ENCODE peak calls at places on chromosome 12, in nine cellular contexts. H is neural progenitor cell, O is hepatocyte, W is GM23248, G is PC-3, S is MM.1S, B is GM23338, J is SK-N-SH, Z is HCT116. E is an unnamed sample.

GRCh38 chr12:84842406-84843013 is 70.1 kb downstream of the SLC6A15 start:
- DNase-seq in H (peak; percentile 39), O (peak; percentile 53), W (peak; percentile 74), G (peak; percentile 79), S (peak; percentile 53), B (peak; percentile 66), J (peak; percentile 32), Z (peak; percentile 28), E (peak; percentile 30)

GRCh38 chr12:107775093-107775721 is 703 bp downstream of the ASCL4 start:
- DNase-seq in H (peak; percentile 91), O (peak; percentile 14), W (peak; percentile 30), G (no peak), S (no peak), B (peak; percentile 88), J (peak; percentile 85), Z (no peak), E (no peak)

GRCh38 chr12:58966939-58967338 is 46.6 kb upstream of the LRIG3 start:
- DNase-seq in H (no peak), O (no peak), W (peak; percentile 20), G (no peak), S (no peak), B (no peak), J (no peak), Z (no peak), E (no peak)

GRCh38 chr12:104183443-104183842 is 32.1 kb upstream of the TXNRD1 start:
- DNase-seq in H (no peak), O (no peak), W (no peak), G (no peak), S (no peak), B (no peak), J (no peak), Z (no peak), E (no peak)

GRCh38 chr12:52011602-52012214 is 5.0 kb downstream of the TAMALIN start:
- DNase-seq in H (no peak), O (no peak), W (no peak), G (no peak), S (no peak), B (no peak), J (no peak), Z (no peak), E (no peak)

GRCh38 chr12:51388826-51389225 is 2.4 kb downstream of the GALNT6 start:
- DNase-seq in H (no peak), O (no peak), W (no peak), G (no peak), S (no peak), B (no peak), J (no peak), Z (no peak), E (no peak)

GRCh38 chr12:59820594-59821011 is 224.8 kb downstream of the SLC16A7 start:
- DNase-seq in H (no peak), O (no peak), W (peak; percentile 78), G (no peak), S (no peak), B (no peak), J (no peak), Z (no peak), E (no peak)

GRCh38 chr12:64669270-64669842 is 59.1 kb downstream of the RASSF3 start:
- DNase-seq in H (no peak), O (no peak), W (no peak), G (peak; percentile 41), S (peak; percentile 78), B (peak; percentile 42), J (peak; percentile 47), Z (no peak), E (peak; percentile 77)

GRCh38 chr12:96170762-96171161 is 23.4 kb upstream of the ELK3 start:
- DNase-seq in H (no peak), O (no peak), W (no peak), G (no peak), S (no peak), B (no peak), J (no peak), Z (no peak), E (no peak)

GRCh38 chr12:96170328-96170727 is 23.8 kb upstream of the ELK3 start:
- DNase-seq in H (no peak), O (no peak), W (no peak), G (no peak), S (no peak), B (no peak), J (no peak), Z (no peak), E (no peak)

GRCh38 chr12:96167492-96167891 is 26.7 kb upstream of the ELK3 start:
- DNase-seq in H (no peak), O (no peak), W (no peak), G (no peak), S (no peak), B (no peak), J (no peak), Z (no peak), E (no peak)

GRCh38 chr12:96166765-96167164 is 27.4 kb upstream of the ELK3 start:
- DNase-seq in H (no peak), O (no peak), W (no peak), G (no peak), S (no peak), B (no peak), J (no peak), Z (no peak), E (no peak)

DNA sequence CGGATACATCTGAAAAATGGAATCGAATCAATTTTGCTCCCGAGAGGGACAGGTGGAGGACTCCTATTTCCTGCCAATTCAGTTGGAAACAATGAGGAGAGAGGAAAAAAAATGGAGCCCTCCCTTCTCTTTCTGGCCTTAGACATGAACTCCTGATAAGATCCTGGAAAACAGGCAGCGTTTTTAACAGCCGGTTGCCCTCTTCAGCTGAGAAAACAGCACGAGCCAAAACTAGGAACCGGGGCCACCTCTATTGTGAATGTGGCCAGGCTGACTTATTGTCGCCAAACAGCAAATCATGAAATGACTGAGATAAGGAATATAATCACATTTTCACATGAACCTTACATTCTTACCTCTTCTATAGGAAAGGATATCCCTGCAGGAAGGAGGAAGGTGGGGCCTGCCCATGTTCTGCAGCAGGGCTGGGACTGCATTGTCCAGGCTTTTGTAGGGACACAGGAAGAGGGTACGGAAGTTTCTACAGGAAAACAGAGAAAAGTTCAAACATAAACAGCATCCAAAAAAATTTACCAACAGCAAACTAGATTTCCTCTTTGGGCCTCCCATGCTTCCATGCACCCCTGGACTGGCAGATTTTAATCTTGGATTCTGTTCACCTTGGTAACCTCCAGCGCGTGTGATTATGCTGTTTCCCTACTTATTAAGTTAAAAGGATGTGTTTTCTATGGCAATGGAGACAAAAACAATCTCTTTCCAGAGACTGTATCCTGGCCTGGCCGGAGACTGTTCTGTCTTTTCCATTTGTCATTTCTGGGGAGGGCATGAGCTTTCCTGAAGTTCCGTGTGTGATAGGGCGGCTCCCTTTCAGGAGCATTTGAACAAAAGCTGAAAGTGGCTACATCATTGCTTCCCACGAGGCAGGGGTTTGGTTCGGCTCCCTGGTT is 29.0 kb upstream of the ELK3 start:
- DNase-seq in H (no peak), O (no peak), W (no peak), G (no peak), S (no peak), B (no peak), J (peak; percentile 52), Z (no peak), E (no peak)
- TF ChIP-seq EZH2phosphoT487 in H (no peak), O (no peak), W (no peak), G (no peak), S (no peak), B (no peak), J (no peak), Z (no peak), E (no peak)

DNA sequence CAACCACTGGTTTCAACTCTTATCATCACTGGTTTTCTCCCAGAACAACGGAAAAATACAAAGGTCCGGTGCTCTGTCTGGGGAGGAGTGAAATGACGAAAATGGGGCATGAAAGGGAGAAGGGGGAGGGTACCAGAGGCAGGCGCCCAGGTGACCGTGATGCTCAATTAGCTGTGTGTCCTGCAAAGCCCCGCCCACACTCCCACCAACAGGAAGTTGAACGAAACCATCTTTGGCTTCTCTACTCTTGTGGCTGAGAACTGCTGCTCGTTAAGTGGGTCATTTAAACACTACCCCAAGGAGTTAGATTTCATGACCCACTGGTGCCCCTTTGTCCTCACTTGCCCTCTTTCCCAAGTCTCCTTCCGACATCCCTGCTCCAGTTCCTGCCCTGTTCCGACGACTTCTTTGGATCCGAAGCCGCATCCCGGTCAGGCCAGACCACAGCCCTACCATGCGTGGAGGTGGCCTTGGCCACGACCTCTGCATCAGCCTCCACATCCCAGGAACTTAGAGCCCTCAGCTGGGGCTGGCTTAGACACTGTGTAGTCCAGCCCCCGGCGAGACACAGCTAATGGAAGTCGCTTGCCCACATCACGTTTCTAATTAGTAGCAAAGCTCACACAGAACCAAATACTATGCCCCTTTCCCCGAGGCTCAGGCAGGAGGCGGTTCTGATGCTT is 11.4 kb upstream of the LRTM2 start:
- DNase-seq in H (no peak), O (no peak), W (no peak), G (no peak), S (no peak), B (no peak), J (no peak), Z (no peak), E (no peak)
- TF ChIP-seq EZH2phosphoT487 in H (no peak), O (no peak), W (no peak), G (no peak), S (no peak), B (no peak), J (no peak), Z (no peak), E (no peak)

DNA sequence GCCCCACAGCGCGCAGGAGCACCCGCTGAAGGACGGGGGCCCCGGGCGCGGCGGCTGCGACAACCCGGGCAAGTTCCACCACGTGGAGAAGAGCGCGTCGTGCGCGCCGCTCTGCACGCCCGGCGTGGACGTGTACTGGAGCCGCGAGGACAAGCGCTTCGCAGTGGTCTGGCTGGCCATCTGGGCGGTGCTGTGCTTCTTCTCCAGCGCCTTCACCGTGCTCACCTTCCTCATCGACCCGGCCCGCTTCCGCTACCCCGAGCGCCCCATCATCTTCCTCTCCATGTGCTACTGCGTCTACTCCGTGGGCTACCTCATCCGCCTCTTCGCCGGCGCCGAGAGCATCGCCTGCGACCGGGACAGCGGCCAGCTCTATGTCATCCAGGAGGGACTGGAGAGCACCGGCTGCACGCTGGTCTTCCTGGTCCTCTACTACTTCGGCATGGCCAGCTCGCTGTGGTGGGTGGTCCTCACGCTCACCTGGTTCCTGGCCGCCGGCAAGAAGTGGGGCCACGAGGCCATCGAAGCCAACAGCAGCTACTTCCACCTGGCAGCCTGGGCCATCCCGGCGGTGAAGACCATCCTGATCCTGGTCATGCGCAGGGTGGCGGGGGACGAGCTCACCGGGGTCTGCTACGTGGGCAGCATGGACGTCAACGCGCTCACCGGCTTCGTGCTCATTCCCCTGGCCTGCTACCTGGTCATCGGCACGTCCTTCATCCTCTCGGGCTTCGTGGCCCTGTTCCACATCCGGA is 1.4 kb downstream of the FZD10 start:
- DNase-seq in H (peak; percentile 31), O (no peak), W (no peak), G (no peak), S (no peak), B (no peak), J (no peak), Z (no peak), E (no peak)
- TF ChIP-seq EZH2phosphoT487 in H (peak; percentile 99), O (no peak), W (no peak), G (no peak), S (no peak), B (peak; percentile 31), J (no peak), Z (no peak), E (no peak)

DNA sequence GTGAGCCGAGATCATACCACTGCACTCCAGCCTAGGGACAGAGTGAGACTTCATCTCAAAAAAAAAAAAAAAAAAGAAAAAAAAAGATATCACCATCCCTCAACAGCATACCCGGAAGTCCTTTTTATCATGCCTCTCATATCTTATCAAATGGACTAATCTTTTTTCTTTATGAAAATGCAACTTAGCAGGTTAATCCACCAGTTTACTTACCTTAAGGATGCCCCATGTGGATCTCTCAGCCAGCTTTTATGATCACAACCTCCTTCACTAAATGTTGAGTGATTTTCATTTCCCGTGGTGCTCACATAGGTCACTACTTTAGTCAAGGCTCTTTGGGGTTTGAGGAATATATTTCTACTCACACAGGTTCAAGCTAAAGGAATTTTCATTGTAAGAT is 248.8 kb upstream of the TBX3 start:
- DNase-seq in H (no peak), O (no peak), W (no peak), G (peak; percentile 25), S (no peak), B (no peak), J (no peak), Z (no peak), E (no peak)
- TF ChIP-seq EZH2phosphoT487 in H (no peak), O (no peak), W (no peak), G (no peak), S (no peak), B (no peak), J (no peak), Z (no peak), E (no peak)